ENCODE peak calls at places on chromosome 11, in four cellular contexts. M, N, R and A are unnamed samples.

GRCh38 chr11:126148317-126148716 is 63.1 kb downstream of the RPUSD4 start:
- DNase-seq in M (no peak), R (no peak), N (no peak), A (no peak)

GRCh38 chr11:61912991-61913698 is 4.2 kb downstream of the RAB3IL1 start:
- DNase-seq in M (peak; percentile 17), R (no peak), N (peak; percentile 54), A (peak; percentile 26)

GRCh38 chr11:64834031-64834722 is 10.3 kb downstream of the CDC42BPG start:
- DNase-seq in M (no peak), R (no peak), N (no peak), A (no peak)

GRCh38 chr11:69055598-69056516 is 7.1 kb downstream of the TPCN2 start:
- DNase-seq in N (peak; percentile 47), R (peak; percentile 83), M (peak; percentile 59), A (peak; percentile 71)

GRCh38 chr11:110809800-110810199 is 97.6 kb upstream of the ARHGAP20 start:
- DNase-seq in N (no peak), M (no peak), R (no peak), A (no peak)

GRCh38 chr11:8531312-8531711 is 62.7 kb downstream of the STK33 start:
- DNase-seq in M (no peak), R (no peak), N (no peak), A (no peak)

GRCh38 chr11:65867284-65868071 is 5.1 kb downstream of the EFEMP2 start:
- DNase-seq in M (no peak), N (no peak), R (no peak), A (no peak)

GRCh38 chr11:72072348-72072747 is 8.0 kb downstream of the NUMA1 start:
- DNase-seq in R (no peak), N (no peak), M (no peak), A (no peak)

GRCh38 chr11:80595011-80595410 is 1154.2 kb upstream of the TENM4 start:
- DNase-seq in N (no peak), M (no peak), R (no peak), A (no peak)

GRCh38 chr11:66259976-66260375 is 8.5 kb upstream of the RAB1B start:
- DNase-seq in M (no peak), R (no peak), N (no peak), A (no peak)

GRCh38 chr11:27842290-27842689 is 142.0 kb upstream of the BDNF start:
- DNase-seq in R (no peak), N (no peak), M (no peak), A (no peak)

GRCh38 chr11:114161486-114162250 is 102.2 kb downstream of the ZBTB16 start:
- DNase-seq in M (no peak), N (no peak), R (peak; percentile 65), A (peak; percentile 19)
- H3K27ac ChIP-seq in M (peak overlapping the region; percentile 95), N (peak overlapping the region; percentile 99), R (peak overlapping the region; percentile 83), A (peak overlapping the region; percentile 98)

GRCh38 chr11:86803136-86803535 is 2.8 kb downstream of the PRSS23 start:
- DNase-seq in M (no peak), N (no peak), R (no peak), A (no peak)
- H3K4me3 ChIP-seq in M (peak overlapping the region; percentile 91), N (no peak overlapping the region), R (peak overlapping the region; percentile 73), A (no peak overlapping the region)

GRCh38 chr11:120555433-120555773 is 43.9 kb downstream of the GRIK4 start:
- DNase-seq in M (no peak), N (no peak), R (no peak), A (no peak)
- H3K27ac ChIP-seq in M (no peak overlapping the region), N (no peak overlapping the region), R (no peak overlapping the region), A (peak overlapping the region; percentile 41)

GRCh38 chr11:78042858-78043257 is 19.8 kb upstream of the KCTD14 start:
- DNase-seq in M (no peak), R (no peak), N (no peak), A (no peak)

GRCh38 chr11:78044706-78045105 is 19.0 kb upstream of the THRSP start:
- DNase-seq in R (no peak), N (no peak), M (no peak), A (no peak)

GRCh38 chr11:78048561-78048960 is 15.1 kb upstream of the THRSP start:
- DNase-seq in M (no peak), N (no peak), R (no peak), A (no peak)

GRCh38 chr11:78046486-78046854 is 17.2 kb upstream of the THRSP start:
- DNase-seq in M (no peak), R (no peak), N (no peak), A (no peak)

GRCh38 chr11:78045851-78046485 is 17.7 kb upstream of the THRSP start:
- DNase-seq in M (peak; percentile 74), N (no peak), R (peak; percentile 93), A (peak; percentile 92)
- H3K4me3 ChIP-seq in M (peak overlapping the region; percentile 57), N (peak overlapping the region; percentile 6), R (peak overlapping the region; percentile 77), A (peak overlapping the region; percentile 59)

GRCh38 chr11:35160248-35160820 is 21.4 kb downstream of the CD44 start:
- DNase-seq in R (no peak), M (no peak), N (no peak), A (no peak)

GRCh38 chr11:35162795-35163194 is 23.8 kb downstream of the CD44 start:
- DNase-seq in N (no peak), R (no peak), M (no peak), A (no peak)

GRCh38 chr11:35163209-35163608 is 24.2 kb downstream of the CD44 start:
- DNase-seq in N (no peak), R (no peak), M (no peak), A (no peak)

GRCh38 chr11:35159111-35159510 is 20.1 kb downstream of the CD44 start:
- DNase-seq in M (no peak), N (no peak), R (no peak), A (no peak)

DNA sequence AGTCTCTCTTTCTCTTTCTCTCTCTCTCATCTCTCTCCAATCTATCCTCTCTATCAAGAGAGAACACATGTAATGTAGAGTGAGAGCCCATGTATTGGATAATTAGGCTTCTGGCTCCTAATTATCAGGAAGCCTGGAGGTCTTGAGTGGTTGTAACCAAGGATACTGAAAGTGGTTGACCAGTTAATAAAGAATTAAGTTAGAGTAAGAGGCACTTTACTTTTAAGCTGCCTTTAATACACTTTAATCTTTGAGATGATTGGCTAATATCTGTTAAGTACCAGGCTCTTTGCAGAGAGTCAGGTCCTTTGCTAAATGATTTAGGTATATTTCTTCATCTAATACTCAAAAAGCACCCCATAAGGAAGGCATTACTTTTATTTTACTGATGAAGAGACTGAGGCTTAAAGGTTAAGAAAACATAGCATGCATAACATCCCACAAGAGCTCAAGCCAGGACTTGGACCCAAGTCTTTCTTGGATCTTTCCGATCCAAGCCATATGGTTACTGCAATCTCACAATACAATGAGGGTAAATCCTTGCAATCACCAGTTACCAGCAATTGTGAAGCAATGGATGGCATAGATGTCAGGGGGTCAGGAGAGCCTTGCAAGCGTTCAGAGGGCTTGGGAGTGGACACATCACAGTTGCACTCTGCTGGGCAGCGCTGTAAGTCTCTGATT is 22.1 kb downstream of the CD44 start:
- DNase-seq in N (no peak), R (no peak), M (no peak), A (no peak)
- H3K27ac ChIP-seq in N (peak overlapping the region; percentile 99), R (no peak overlapping the region), M (peak overlapping the region; percentile 53), A (no peak overlapping the region)

GRCh38 chr11:57667065-57667714 is 724 bp upstream of the ZDHHC5 start:
- DNase-seq in N (peak; percentile 98), R (peak; percentile 100), M (peak; percentile 99), A (peak; percentile 98)
- H3K4me3 ChIP-seq in N (peak overlapping the region; percentile 83), R (peak overlapping the region; percentile 86), M (peak overlapping the region; percentile 72), A (peak overlapping the region; percentile 99)

GRCh38 chr11:1305558-1306056 is 3.8 kb downstream of the TOLLIP start:
- DNase-seq in M (no peak), N (no peak), R (no peak), A (peak; percentile 47)
- H3K27ac ChIP-seq in M (no peak overlapping the region), N (no peak overlapping the region), R (peak overlapping the region; percentile 49), A (peak overlapping the region; percentile 90)

GRCh38 chr11:453564-453963 is 3.5 kb downstream of the PTDSS2 start:
- DNase-seq in M (no peak), N (no peak), R (peak; percentile 68), A (no peak)
- H3K4me3 ChIP-seq in M (no peak overlapping the region), N (no peak overlapping the region), R (no peak overlapping the region), A (no peak overlapping the region)

GRCh38 chr11:393219-394033 is 583 bp upstream of the PKP3 start:
- DNase-seq in M (no peak), N (peak; percentile 94), R (no peak), A (no peak)

GRCh38 chr11:392102-392777 is 1.8 kb upstream of the PKP3 start:
- DNase-seq in R (no peak), N (no peak), M (no peak), A (no peak)

GRCh38 chr11:394858-395655 is 1.0 kb downstream of the PKP3 start:
- DNase-seq in R (no peak), N (no peak), M (no peak), A (no peak)

GRCh38 chr11:395866-396265 is 1.9 kb downstream of the PKP3 start:
- DNase-seq in N (no peak), R (no peak), M (no peak), A (no peak)

GRCh38 chr11:394034-394857 is at the start of gene PKP3:
- DNase-seq in N (peak; percentile 97), M (no peak), R (no peak), A (no peak)
- H3K27ac ChIP-seq in N (peak within 1 kb of the TSS; percentile 91), M (no peak within 1 kb of the TSS), R (no peak within 1 kb of the TSS), A (no peak within 1 kb of the TSS)